ENCODE peak calls at places on chromosomes 7 and 10, in four cellular contexts. E is GM12878, Q is SK-N-SH, P is K562. Z is an unnamed sample.

GRCh38 chr10:46543379-46544014 is 13.0 kb downstream of the GPRIN2 start:
- DNase-seq in Q (peak), E (no peak), P (no peak), Z (no peak)

GRCh38 chr10:78948616-78949015 is 120.2 kb upstream of the ZMIZ1 start:
- DNase-seq in P (no peak), E (no peak), Q (no peak), Z (no peak)

GRCh38 chr7:78169992-78170391 is 371.4 kb downstream of the PHTF2 start:
- DNase-seq in E (no peak), P (no peak), Q (no peak), Z (no peak)

GRCh38 chr7:38893061-38893460 is 15.9 kb downstream of the VPS41 start:
- DNase-seq in P (no peak), E (no peak), Q (no peak), Z (no peak)

GRCh38 chr7:30817060-30817770 is 46.0 kb downstream of the MINDY4 start:
- DNase-seq in P (no peak), E (no peak), Q (no peak), Z (no peak)

GRCh38 chr7:106108988-106109387 is 3.1 kb downstream of the SYPL1 start:
- DNase-seq in P (no peak), Q (no peak), E (no peak), Z (peak)

GRCh38 chr10:117138838-117139580 is 939 bp upstream of the VAX1 start:
- DNase-seq in Q (peak), P (no peak), E (no peak), Z (no peak)

GRCh38 chr10:121608669-121609190 is 10.5 kb upstream of the FGFR2 start:
- DNase-seq in P (peak), E (no peak), Q (peak), Z (peak)

GRCh38 chr10:122532601-122533266 is 27.8 kb upstream of the DMBT1 start:
- DNase-seq in P (no peak), Q (no peak), E (no peak), Z (peak)

GRCh38 chr10:89440262-89440661 is 25.9 kb downstream of the IFIT5 start:
- DNase-seq in P (no peak), E (no peak), Q (no peak), Z (no peak)

GRCh38 chr10:71772832-71773220 is 494 bp downstream of the VSIR start:
- DNase-seq in P (no peak), Q (no peak), E (no peak), Z (no peak)

GRCh38 chr10:77300682-77301081 is 336.9 kb downstream of the KCNMA1 start:
- DNase-seq in E (no peak), P (no peak), Q (no peak), Z (no peak)

GRCh38 chr7:157475095-157475494 is 138.3 kb downstream of the DNAJB6 start:
- DNase-seq in P (no peak), E (no peak), Q (no peak), Z (no peak)

GRCh38 chr7:40733111-40733510 is 598.3 kb downstream of the SUGCT start:
- DNase-seq in E (no peak), P (no peak), Q (peak), Z (peak)

GRCh38 chr10:130757821-130758489 is 553.6 kb downstream of the TCERG1L start:
- DNase-seq in Q (no peak), P (no peak), E (no peak), Z (no peak)

GRCh38 chr10:79137826-79138225 is 69.1 kb downstream of the ZMIZ1 start:
- DNase-seq in P (no peak), Q (no peak), E (peak), Z (no peak)

GRCh38 chr10:114801411-114801813 is 20.2 kb upstream of the FHIP2A start:
- DNase-seq in Q (no peak), E (no peak), P (no peak), Z (no peak)

GRCh38 chr10:99347672-99348071 is 18.5 kb downstream of the CNNM1 start:
- DNase-seq in Q (no peak), P (no peak), E (no peak), Z (no peak)

GRCh38 chr7:391961-392524 is 102.1 kb downstream of the FOXL3 start:
- DNase-seq in E (no peak), Q (peak), P (peak), Z (no peak)

GRCh38 chr10:64369885-64370773 is 848.9 kb downstream of the REEP3 start:
- DNase-seq in E (no peak), P (no peak), Q (no peak), Z (peak)

GRCh38 chr7:120997902-120998301 is 9.4 kb downstream of the CPED1 start:
- DNase-seq in Q (no peak), P (no peak), E (no peak), Z (no peak)

GRCh38 chr7:51316666-51317581 is at the start of gene COBL:
- DNase-seq in P (peak), Q (no peak), E (no peak), Z (no peak)

GRCh38 chr10:98415710-98416077 is 712 bp upstream of the PYROXD2 start:
- DNase-seq in E (no peak), P (no peak), Q (peak), Z (peak)

GRCh38 chr10:16933799-16934198 is 116.6 kb upstream of the RSU1 start:
- DNase-seq in P (no peak), Q (no peak), E (no peak), Z (no peak)

GRCh38 chr7:81608748-81609382 is 161.0 kb downstream of the HGF start:
- DNase-seq in E (no peak), Q (no peak), P (no peak), Z (no peak)

GRCh38 chr7:70417061-70417655 is 714.8 kb upstream of the GALNT17 start:
- DNase-seq in P (no peak), Q (peak), E (no peak), Z (no peak)

GRCh38 chr10:108775911-108776475 is 1147.3 kb downstream of the XPNPEP1 start:
- DNase-seq in P (no peak), E (no peak), Q (no peak), Z (no peak)

GRCh38 chr10:44325157-44325556 is 59.7 kb downstream of the CXCL12 start:
- DNase-seq in Q (no peak), E (no peak), P (no peak), Z (peak)

GRCh38 chr7:2821842-2822507 is 22.1 kb downstream of the GNA12 start:
- DNase-seq in Q (no peak), P (no peak), E (no peak), Z (no peak)

GRCh38 chr7:78141533-78142281 is 343.1 kb downstream of the PHTF2 start:
- DNase-seq in Q (no peak), P (no peak), E (no peak), Z (no peak)

GRCh38 chr7:117793496-117793895 is 79.7 kb downstream of the CTTNBP2 start:
- DNase-seq in Q (no peak), E (no peak), P (no peak), Z (no peak)
- TF ChIP-seq NFIC in Q (no peak), E (no peak), P (no peak), Z (no peak)

DNA sequence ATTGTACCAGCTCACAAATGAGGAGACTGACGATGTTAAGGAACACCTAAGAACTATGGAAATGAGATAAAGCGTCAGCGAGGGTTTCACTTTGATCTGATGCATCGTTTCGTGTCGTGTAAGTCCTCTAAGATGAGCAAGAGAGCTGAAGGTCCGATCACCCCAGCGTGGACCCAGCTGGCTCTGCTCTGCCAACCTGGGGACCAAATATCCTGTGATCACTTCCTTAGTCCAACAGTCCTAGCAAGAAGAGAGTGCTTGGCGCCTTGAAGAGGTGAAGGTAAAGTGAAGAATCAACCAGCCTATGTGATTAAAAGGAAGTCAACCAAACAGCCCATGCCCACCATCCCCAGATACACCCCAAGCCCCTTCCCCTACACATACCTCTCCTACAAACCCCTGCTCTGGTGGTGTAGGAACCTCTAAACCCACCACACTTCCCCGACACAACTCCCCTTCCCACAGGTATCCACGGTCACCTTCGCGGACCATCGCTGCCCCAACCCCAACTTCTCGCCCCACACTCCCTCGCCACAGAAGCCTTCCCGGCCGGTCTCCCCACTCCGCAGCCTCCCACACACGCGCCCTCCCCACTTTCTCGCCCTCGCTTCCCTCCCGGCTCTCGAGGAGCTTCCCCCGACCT is 722 bp downstream of the UPF2 start:
- DNase-seq in E (no peak), P (peak), Q (no peak), Z (peak)
- TF ChIP-seq NFIC in E (no peak), P (no peak), Q (no peak), Z (no peak)

GRCh38 chr7:44735403-44736165 is 13.1 kb upstream of the ZMIZ2 start:
- DNase-seq in Q (no peak), E (peak), P (no peak), Z (peak)
- TF ChIP-seq NFIC in Q (peak), E (peak), P (no peak), Z (no peak)

GRCh38 chr10:19488592-19489280 is 327.5 kb upstream of the PLXDC2 start:
- DNase-seq in Q (no peak), E (no peak), P (no peak), Z (peak)
- TF ChIP-seq NFIC in Q (no peak), E (no peak), P (no peak), Z (no peak)

GRCh38 chr10:1249142-1249541 is 193.0 kb downstream of the WDR37 start:
- DNase-seq in P (no peak), Q (no peak), E (no peak), Z (no peak)

GRCh38 chr10:1253476-1254353 is 197.5 kb downstream of the WDR37 start:
- DNase-seq in Q (no peak), E (no peak), P (no peak), Z (no peak)

GRCh38 chr10:1255600-1255999 is 199.4 kb downstream of the WDR37 start:
- DNase-seq in E (no peak), Q (no peak), P (no peak), Z (no peak)

GRCh38 chr10:1255166-1255565 is 199.0 kb downstream of the WDR37 start:
- DNase-seq in E (no peak), Q (no peak), P (no peak), Z (no peak)

DNA sequence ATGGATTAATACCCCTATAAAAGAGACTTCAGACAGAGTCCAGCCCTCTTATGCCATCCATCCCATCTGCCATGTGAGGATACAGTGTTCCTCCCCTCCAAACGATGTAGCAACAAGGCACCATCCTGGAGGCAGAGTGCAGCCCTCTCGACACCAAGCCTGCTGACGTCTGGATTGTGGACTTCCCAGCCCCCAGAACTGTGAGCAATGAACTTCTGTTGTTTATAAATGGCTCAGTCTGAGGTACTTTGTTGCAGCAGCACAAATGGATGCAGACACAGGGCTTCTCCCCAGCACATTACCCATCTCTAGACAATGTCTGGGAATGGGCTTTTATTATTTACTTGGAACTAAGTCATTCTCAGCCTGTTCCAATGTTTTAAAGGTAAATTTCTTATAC is 195.6 kb downstream of the WDR37 start:
- DNase-seq in Q (no peak), P (no peak), E (no peak), Z (no peak)
- TF ChIP-seq NFIC in Q (no peak), P (no peak), E (no peak), Z (no peak)

GRCh38 chr7:104228442-104228841 is 20.6 kb upstream of the ORC5 start:
- DNase-seq in E (no peak), Q (no peak), P (no peak), Z (no peak)

GRCh38 chr7:104230606-104231005 is 22.8 kb upstream of the ORC5 start:
- DNase-seq in Q (peak), P (no peak), E (no peak), Z (no peak)

GRCh38 chr7:104225441-104225840 is 17.6 kb upstream of the ORC5 start:
- DNase-seq in E (no peak), Q (no peak), P (no peak), Z (no peak)

DNA sequence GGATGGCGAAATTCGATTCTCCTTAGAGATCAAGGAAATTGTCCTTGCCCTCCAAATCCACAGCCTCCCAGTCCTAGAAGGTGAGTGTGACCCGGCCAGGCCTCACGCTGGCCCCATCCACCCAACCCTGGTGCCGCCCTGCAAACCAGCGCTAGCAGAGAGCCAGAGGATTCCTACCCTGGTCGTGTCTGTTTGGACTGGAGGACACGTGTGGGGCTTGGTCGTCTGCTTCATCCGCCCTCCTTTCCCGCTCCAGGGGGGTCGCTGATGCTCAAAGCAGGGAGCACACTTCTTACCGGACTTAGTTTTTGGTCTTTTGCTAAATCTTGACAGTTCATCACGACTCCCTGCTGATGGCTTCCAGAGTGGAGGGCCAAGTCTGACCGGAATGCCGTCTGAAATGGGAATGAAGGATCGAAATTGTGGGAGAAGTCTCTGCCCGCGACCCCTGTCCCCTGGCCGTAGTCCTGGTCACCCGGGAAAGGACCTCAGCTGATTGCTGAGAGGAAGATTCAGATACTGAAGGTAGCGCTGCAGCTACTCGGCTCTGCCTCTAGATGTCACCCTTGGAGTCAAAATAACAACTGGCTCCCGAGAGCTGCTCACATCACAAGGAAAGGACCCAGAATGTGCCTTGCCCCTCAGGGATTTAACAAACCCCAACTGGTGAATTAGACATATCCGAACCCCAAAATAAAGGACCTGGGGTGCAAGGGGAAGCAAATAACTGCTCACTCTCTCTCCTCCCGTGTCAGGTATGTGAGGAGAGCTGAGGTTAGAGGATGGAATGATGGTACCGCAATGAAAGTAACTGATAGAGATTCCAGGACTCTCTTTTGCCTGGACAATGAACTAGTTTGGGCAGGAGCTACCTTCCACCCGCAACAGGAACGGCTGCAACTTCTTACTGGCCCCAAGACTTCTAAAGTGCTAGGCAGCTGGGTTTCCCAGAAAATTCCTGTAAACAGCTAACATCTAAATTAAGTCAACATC is 23.5 kb upstream of the ORC5 start:
- DNase-seq in E (no peak), P (peak), Q (peak), Z (peak)
- TF ChIP-seq NFIC in E (no peak), P (no peak), Q (no peak), Z (no peak)

GRCh38 chr10:43054593-43054992 is 22.3 kb upstream of the RET start:
- DNase-seq in P (no peak), Q (no peak), E (no peak), Z (no peak)

GRCh38 chr10:43055217-43055616 is 21.7 kb upstream of the RET start:
- DNase-seq in P (no peak), Q (no peak), E (no peak), Z (peak)

GRCh38 chr10:43056568-43057011 is 20.3 kb upstream of the RET start:
- DNase-seq in Q (no peak), E (no peak), P (no peak), Z (no peak)

GRCh38 chr10:43057231-43057711 is 19.6 kb upstream of the RET start:
- DNase-seq in Q (peak), E (no peak), P (no peak), Z (no peak)

DNA sequence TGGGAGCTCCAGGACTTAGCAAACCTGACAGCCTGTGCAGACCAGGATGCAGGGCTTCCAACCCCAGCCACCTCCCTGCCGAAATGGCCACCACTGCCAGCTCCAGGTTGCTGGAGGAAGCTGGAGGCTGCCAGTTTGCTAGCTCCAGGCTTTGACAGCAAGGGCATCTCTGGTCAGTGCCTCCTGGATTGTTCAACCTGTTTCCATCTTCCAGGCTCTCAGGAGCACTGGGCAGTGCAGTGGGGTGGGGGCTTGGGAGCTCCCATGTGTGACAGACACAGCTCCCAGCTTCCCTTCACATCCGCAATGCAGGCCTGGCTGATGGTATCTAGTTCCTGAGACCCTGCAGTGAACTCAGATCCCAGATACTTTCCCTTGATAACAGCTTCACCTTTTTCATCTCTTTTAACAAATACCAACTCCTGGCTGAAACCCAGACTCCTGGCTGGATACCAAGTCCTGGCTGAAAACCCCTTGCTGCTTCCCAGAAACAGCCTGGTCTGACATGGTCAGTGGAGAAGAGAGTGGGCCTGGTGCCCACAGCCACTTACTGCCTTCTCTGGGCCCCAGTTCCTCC is 20.8 kb upstream of the RET start:
- DNase-seq in P (no peak), Q (peak), E (no peak), Z (no peak)
- TF ChIP-seq NFIC in P (no peak), Q (peak), E (no peak), Z (no peak)

GRCh38 chr10:75461672-75462649 is 30.5 kb downstream of the LRMDA start:
- DNase-seq in Q (no peak), E (no peak), P (no peak), Z (no peak)

GRCh38 chr10:75464478-75465090 is 33.2 kb downstream of the LRMDA start:
- DNase-seq in E (no peak), P (no peak), Q (no peak), Z (no peak)

GRCh38 chr10:75465110-75465509 is 33.7 kb downstream of the LRMDA start:
- DNase-seq in P (no peak), Q (no peak), E (no peak), Z (no peak)

GRCh38 chr10:75460059-75460458 is 28.6 kb downstream of the LRMDA start:
- DNase-seq in Q (no peak), P (no peak), E (no peak), Z (no peak)

GRCh38 chr10:75462865-75463264 is 31.4 kb downstream of the LRMDA start:
- DNase-seq in E (no peak), P (no peak), Q (no peak), Z (no peak)
- TF ChIP-seq NFIC in E (no peak), P (no peak), Q (no peak), Z (no peak)